ENCODE peak calls at places on chromosomes 4 and X, in six cellular contexts. D is GM12891, B is K562, Q is GM12878, S is H1, C is HepG2. Y is an unnamed sample.

GRCh38 chr4:113051361-113051760 is 1.9 kb downstream of the ANK2 start:
- DNase-seq in D (no peak), B (no peak), Q (no peak), S (no peak), C (no peak), Y (no peak)

GRCh38 chr4:119300072-119300387 is 21.9 kb downstream of the FABP2 start:
- DNase-seq in D (no peak), B (peak), Q (peak), S (no peak), C (no peak), Y (peak)

GRCh38 chrX:115650916-115651315 is 89.9 kb downstream of the PLS3 start:
- DNase-seq in D (no peak), B (peak), Q (peak), S (peak), C (peak), Y (no peak)

GRCh38 chr4:186570193-186570996 is 15.0 kb upstream of the MTNR1A start:
- DNase-seq in D (no peak), B (no peak), Q (no peak), S (no peak), C (no peak), Y (no peak)

GRCh38 chr4:128868758-128869157 is 59.3 kb downstream of the JADE1 start:
- DNase-seq in D (no peak), B (no peak), Q (no peak), S (peak), C (no peak), Y (no peak)

GRCh38 chrX:68018248-68019203 is 414.8 kb downstream of the OPHN1 start:
- DNase-seq in D (no peak), B (peak), Q (no peak), S (peak), C (peak), Y (no peak)

GRCh38 chr4:157992948-157993839 is 179.6 kb downstream of the GASK1B start:
- DNase-seq in D (no peak), B (no peak), Q (no peak), S (no peak), C (peak), Y (no peak)

GRCh38 chr4:40134206-40134917 is 62.5 kb upstream of the RHOH start:
- DNase-seq in D (no peak), B (peak), Q (no peak), S (no peak), C (no peak), Y (no peak)

GRCh38 chrX:121569609-121570008 is 522.2 kb downstream of the GLUD2 start:
- DNase-seq in D (no peak), B (no peak), Q (peak), S (no peak), C (no peak), Y (no peak)

GRCh38 chr4:82948647-82949204 is 48.2 kb downstream of the THAP9 start:
- DNase-seq in D (no peak), B (no peak), Q (no peak), S (no peak), C (no peak), Y (no peak)

GRCh38 chr4:60482921-60483351 is 717.2 kb upstream of the ADGRL3 start:
- DNase-seq in D (no peak), B (no peak), Q (no peak), S (no peak), C (no peak), Y (no peak)

GRCh38 chrX:67296395-67296794 is 247.4 kb upstream of the AR start:
- DNase-seq in D (no peak), B (no peak), Q (no peak), S (no peak), C (no peak), Y (no peak)

GRCh38 chr4:80197601-80198444 is 520 bp downstream of the PRDM8 start:
- DNase-seq in D (no peak), B (no peak), Q (no peak), S (peak), C (no peak), Y (no peak)

GRCh38 chr4:159010563-159011260 is 92.2 kb upstream of the RAPGEF2 start:
- DNase-seq in D (no peak), B (no peak), Q (no peak), S (no peak), C (peak), Y (no peak)

GRCh38 chr4:62194342-62194741 is 994.2 kb downstream of the ADGRL3 start:
- DNase-seq in D (no peak), B (no peak), Q (no peak), S (no peak), C (no peak), Y (no peak)

GRCh38 chr4:126738527-126738923 is 894.2 kb upstream of the INTU start:
- DNase-seq in D (no peak), B (peak), Q (no peak), S (no peak), C (no peak), Y (no peak)

GRCh38 chr4:145180298-145181090 is at the start of gene OTUD4:
- DNase-seq in D (peak), B (peak), Q (peak), S (peak), C (peak), Y (peak)

GRCh38 chr4:145181091-145181501 is 707 bp upstream of the OTUD4 start:
- DNase-seq in D (no peak), B (no peak), Q (no peak), S (no peak), C (no peak), Y (no peak)

GRCh38 chr4:145177906-145178538 is 2.4 kb downstream of the OTUD4 start:
- DNase-seq in D (no peak), B (peak), Q (no peak), S (no peak), C (peak), Y (no peak)

GRCh38 chr4:145178740-145179139 is 1.6 kb downstream of the OTUD4 start:
- DNase-seq in D (no peak), B (peak), Q (no peak), S (no peak), C (no peak), Y (no peak)

GRCh38 chr4:145179201-145179860 is 1.1 kb downstream of the OTUD4 start:
- DNase-seq in D (no peak), B (peak), Q (peak), S (peak), C (peak), Y (peak)
- TF ChIP-seq TAF1 in D (no peak), B (peak), Q (peak), S (no peak), C (peak), Y (peak)

GRCh38 chr4:53421791-53422190 is 44.4 kb downstream of the FIP1L1 start:
- DNase-seq in D (no peak), B (no peak), Q (no peak), S (no peak), C (no peak), Y (no peak)

DNA sequence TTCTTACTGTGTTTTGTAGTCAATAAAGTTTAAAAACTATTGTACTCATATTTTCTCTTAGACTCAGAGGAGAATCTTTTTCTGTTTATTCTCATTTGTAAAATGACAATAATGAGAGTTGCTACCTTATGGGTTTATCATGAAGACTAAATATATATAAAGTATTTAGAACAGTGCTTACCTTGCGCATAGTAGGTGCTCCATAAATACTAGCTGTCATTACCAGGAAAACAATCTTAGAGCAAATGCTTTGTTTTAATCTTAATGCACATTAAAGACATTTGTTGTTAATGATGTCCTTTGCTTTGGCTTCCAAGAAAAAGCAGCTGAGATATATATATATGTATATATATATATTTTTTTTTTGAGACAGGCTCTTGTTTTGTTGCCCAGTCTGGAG is 44.9 kb downstream of the FIP1L1 start:
- DNase-seq in D (no peak), B (no peak), Q (no peak), S (no peak), C (no peak), Y (no peak)
- TF ChIP-seq POLR2A in D (no peak), B (no peak), Q (no peak), S (no peak), C (no peak), Y (no peak)

DNA sequence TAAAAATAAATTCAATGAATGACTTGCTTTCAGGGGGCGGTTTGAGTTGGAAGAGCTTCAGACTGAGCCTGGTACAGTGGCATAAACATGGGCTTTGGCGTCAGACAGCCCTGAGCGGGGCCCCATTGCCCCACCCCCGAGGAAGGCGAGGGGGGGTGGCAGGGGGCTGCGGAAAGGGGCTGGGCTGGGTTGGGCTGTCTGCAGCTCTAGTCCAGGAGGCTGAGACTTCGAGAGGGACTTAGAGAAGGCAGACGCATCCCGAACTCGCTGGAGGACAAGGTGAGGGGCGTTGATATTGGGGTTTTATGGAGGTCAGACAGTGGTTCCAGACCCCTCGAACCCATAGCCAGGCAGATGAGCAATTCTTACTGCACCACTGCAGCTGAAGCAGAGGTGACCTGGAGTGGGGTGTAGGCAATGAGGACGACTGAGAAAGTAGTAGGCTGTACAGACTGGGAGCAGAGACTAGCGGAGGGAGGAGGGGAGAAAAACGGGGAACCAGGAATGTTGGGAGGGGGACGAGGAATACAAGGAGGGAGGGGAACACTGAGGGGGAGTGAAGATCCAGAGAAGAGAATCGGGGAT is at the start of gene MAGED2:
- DNase-seq in D (no peak), B (peak), Q (no peak), S (no peak), C (no peak), Y (no peak)
- TF ChIP-seq POLR2AphosphoS5 in D (no peak), B (no peak), Q (no peak), S (no peak), C (no peak), Y (no peak)

GRCh38 chr4:156941940-156942548 is 29.6 kb downstream of the PDGFC start:
- DNase-seq in D (no peak), B (no peak), Q (no peak), S (no peak), C (peak), Y (no peak)
- TF ChIP-seq TAF1 in D (no peak), B (no peak), Q (no peak), S (no peak), C (no peak), Y (no peak)

DNA sequence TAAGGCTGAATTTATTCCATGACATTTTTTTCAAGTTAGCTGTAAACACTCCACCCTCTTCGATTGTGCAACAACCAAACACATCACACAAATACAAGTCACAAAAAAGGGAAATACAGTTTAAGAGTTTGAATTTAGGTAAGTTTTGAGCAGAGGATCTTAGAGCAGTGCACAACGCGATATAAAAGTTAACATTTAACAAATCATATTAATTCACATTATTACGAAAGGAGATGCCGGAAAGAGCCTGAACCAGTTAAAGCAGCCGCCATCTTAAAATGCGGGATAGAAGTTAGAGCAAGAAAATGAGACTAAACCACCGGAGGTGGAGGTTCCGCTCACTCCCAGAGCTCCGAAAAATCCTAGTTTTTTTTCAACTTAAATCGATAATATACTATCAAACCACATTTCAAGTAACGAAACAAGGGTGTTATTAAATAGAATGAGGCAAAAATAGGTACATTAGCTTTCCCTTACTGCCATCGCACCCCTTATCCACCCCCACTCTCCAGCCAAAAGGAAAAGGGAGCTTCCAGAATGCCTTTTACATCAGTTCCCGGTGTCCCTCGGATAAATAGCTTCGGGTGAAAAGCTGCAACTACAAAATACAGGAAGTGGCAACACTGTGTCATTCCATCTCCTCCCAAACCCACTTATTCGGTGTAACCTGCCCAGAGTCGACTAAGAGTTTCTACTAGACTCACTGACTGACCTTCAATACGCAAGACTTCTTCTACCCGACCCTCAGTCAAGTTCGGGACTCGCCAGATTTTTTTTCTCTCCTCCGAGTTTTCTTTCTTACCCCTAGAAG is 1.9 kb downstream of the UBE2D3 start:
- DNase-seq in D (no peak), B (peak), Q (no peak), S (no peak), C (peak), Y (no peak)
- TF ChIP-seq POLR2A in D (peak), B (no peak), Q (no peak), S (peak), C (no peak), Y (peak)

GRCh38 chr4:8101213-8101781 is 57.3 kb downstream of the ABLIM2 start:
- DNase-seq in D (no peak), B (no peak), Q (no peak), S (no peak), C (peak), Y (no peak)
- TF ChIP-seq POLR2AphosphoS5 in D (no peak), B (no peak), Q (no peak), S (no peak), C (no peak), Y (no peak)

GRCh38 chrX:15737957-15738685 is at the start of gene CA5B:
- DNase-seq in D (peak), B (peak), Q (peak), S (peak), C (no peak), Y (peak)
- TF ChIP-seq TAF1 in D (no peak), B (no peak), Q (no peak), S (no peak), C (no peak), Y (no peak)

Y was measured in GM12892.